ENCODE peak calls at places on chromosomes 6 and 20, in seven cellular contexts. One of them, this sample, is unnamed.

GRCh38 chr6:77136086-77136485 is 327.2 kb downstream of the HTR1B start:
- DNase-seq in neural progenitor cell: no peak
- DNase-seq in GM12865: no peak
- DNase-seq in CD8-positive, alpha-beta T cell: no peak
- DNase-seq in heart left ventricle: no peak
- DNase-seq in AG04450: no peak
- DNase-seq in tibial artery: no peak
- DNase-seq in this sample: no peak

GRCh38 chr6:156910938-156911337 is 133.8 kb downstream of the ARID1B start:
- DNase-seq in neural progenitor cell: no peak
- DNase-seq in GM12865: no peak
- DNase-seq in CD8-positive, alpha-beta T cell: no peak
- DNase-seq in heart left ventricle: no peak
- DNase-seq in AG04450: no peak
- DNase-seq in tibial artery: no peak
- DNase-seq in this sample: no peak

GRCh38 chr20:32191873-32192272 is 15.7 kb downstream of the PLAGL2 start:
- DNase-seq in neural progenitor cell: no peak
- DNase-seq in GM12865: no peak
- DNase-seq in CD8-positive, alpha-beta T cell: no peak
- DNase-seq in heart left ventricle: no peak
- DNase-seq in AG04450: no peak
- DNase-seq in tibial artery: peak
- DNase-seq in this sample: no peak

GRCh38 chr20:15768370-15768741 is 804.9 kb downstream of the KIF16B start:
- DNase-seq in neural progenitor cell: no peak
- DNase-seq in GM12865: no peak
- DNase-seq in CD8-positive, alpha-beta T cell: no peak
- DNase-seq in heart left ventricle: no peak
- DNase-seq in AG04450: no peak
- DNase-seq in tibial artery: no peak
- DNase-seq in this sample: no peak

GRCh38 chr6:16045238-16045637 is 83.6 kb upstream of the MYLIP start:
- DNase-seq in neural progenitor cell: no peak
- DNase-seq in GM12865: no peak
- DNase-seq in CD8-positive, alpha-beta T cell: no peak
- DNase-seq in heart left ventricle: no peak
- DNase-seq in AG04450: no peak
- DNase-seq in tibial artery: no peak
- DNase-seq in this sample: no peak

GRCh38 chr20:54044156-54044555 is 26.2 kb downstream of the BCAS1 start:
- DNase-seq in neural progenitor cell: no peak
- DNase-seq in GM12865: peak
- DNase-seq in CD8-positive, alpha-beta T cell: no peak
- DNase-seq in heart left ventricle: no peak
- DNase-seq in AG04450: no peak
- DNase-seq in tibial artery: no peak
- DNase-seq in this sample: no peak

GRCh38 chr6:142416179-142416578 is 114.4 kb downstream of the ADGRG6 start:
- DNase-seq in neural progenitor cell: no peak
- DNase-seq in GM12865: no peak
- DNase-seq in CD8-positive, alpha-beta T cell: no peak
- DNase-seq in heart left ventricle: no peak
- DNase-seq in AG04450: peak
- DNase-seq in tibial artery: no peak
- DNase-seq in this sample: no peak

GRCh38 chr6:11430036-11430435 is 107.5 kb upstream of the TMEM170B start:
- DNase-seq in neural progenitor cell: no peak
- DNase-seq in GM12865: no peak
- DNase-seq in CD8-positive, alpha-beta T cell: no peak
- DNase-seq in heart left ventricle: no peak
- DNase-seq in AG04450: no peak
- DNase-seq in tibial artery: no peak
- DNase-seq in this sample: no peak

GRCh38 chr20:32672315-32672981 is 1.3 kb downstream of the C20orf203 start:
- DNase-seq in neural progenitor cell: no peak
- DNase-seq in GM12865: peak
- DNase-seq in CD8-positive, alpha-beta T cell: no peak
- DNase-seq in heart left ventricle: no peak
- DNase-seq in AG04450: no peak
- DNase-seq in tibial artery: no peak
- DNase-seq in this sample: no peak